ENCODE peak calls at places on chromosome 22, in nine cellular contexts. L is activated CD4-positive, alpha-beta T cell treated with anti-CD3 and anti-CD28 coated beads for 24 hours; K is RWPE1; Y is CD8-positive, alpha-beta T cell; X is ureter; W is stimulated activated CD8-positive, alpha-beta memory T cell treated with anti-CD3 and anti-CD28 coated beads, Interleukin-15, amount 100 ng/mL, for 4 hours; F is spleen; N is stimulated activated naive B cell treated with anti-CD40 and anti-IgM and Interleukin-4, amounts not matched to agents 10 μg/mL and 1 μg/mL and 100 μg/mL, for 72 hours; P is omental fat pad. S is an unnamed sample.

GRCh38 chr22:33844273-33844672 is 76.0 kb downstream of the LARGE1 start:
- DNase-seq in L (no peak), K (no peak), Y (no peak), X (no peak), W (no peak), F (no peak), N (no peak), P (no peak), S (no peak)

GRCh38 chr22:37674951-37675929 is at the start of gene LGALS1:
- DNase-seq in L (no peak), K (peak), Y (peak), X (peak), W (no peak), F (peak), N (peak), P (peak), S (peak)

GRCh38 chr22:39955675-39956074 is 4.5 kb upstream of the TMA7B start:
- DNase-seq in L (no peak), K (no peak), Y (no peak), X (no peak), W (no peak), F (no peak), N (no peak), P (no peak), S (no peak)

GRCh38 chr22:48758021-48758561 is 1069.6 kb downstream of the BRD1 start:
- DNase-seq in L (no peak), K (no peak), Y (no peak), X (peak), W (no peak), F (peak), N (no peak), P (peak), S (no peak)

GRCh38 chr22:20613301-20613700 is 105.9 kb downstream of the MED15 start:
- DNase-seq in L (no peak), K (no peak), Y (no peak), X (no peak), W (no peak), F (no peak), N (no peak), P (no peak), S (no peak)

GRCh38 chr22:47089796-47090460 is 327.5 kb downstream of the TBC1D22A start:
- DNase-seq in L (no peak), K (no peak), Y (no peak), X (no peak), W (no peak), F (no peak), N (no peak), P (no peak), S (no peak)

GRCh38 chr22:43293661-43294392 is 49.3 kb downstream of the SCUBE1 start:
- DNase-seq in L (no peak), K (no peak), Y (no peak), X (peak), W (no peak), F (no peak), N (no peak), P (no peak), S (peak)

GRCh38 chr22:35752172-35752832 is 34.6 kb downstream of the APOL5 start:
- DNase-seq in L (no peak), K (no peak), Y (no peak), X (no peak), W (no peak), F (no peak), N (no peak), P (no peak), S (no peak)

GRCh38 chr22:27597703-27598444 is 203.7 kb downstream of the MN1 start:
- DNase-seq in L (no peak), K (peak), Y (no peak), X (no peak), W (no peak), F (peak), N (no peak), P (no peak), S (no peak)

GRCh38 chr22:17931400-17931825 is 92.9 kb downstream of the MICAL3 start:
- DNase-seq in L (no peak), K (no peak), Y (no peak), X (no peak), W (no peak), F (no peak), N (no peak), P (no peak), S (no peak)

GRCh38 chr22:30506507-30506968 is 1.0 kb upstream of the SEC14L4 start:
- DNase-seq in L (no peak), K (no peak), Y (no peak), X (no peak), W (no peak), F (no peak), N (no peak), P (no peak), S (no peak)

GRCh38 chr22:22855617-22856308 is 31.9 kb upstream of the IGLL5 start:
- DNase-seq in L (no peak), K (peak), Y (peak), X (no peak), W (no peak), F (no peak), N (no peak), P (no peak), S (no peak)

GRCh38 chr22:33883961-33884808 is 36.1 kb downstream of the LARGE1 start:
- DNase-seq in L (no peak), K (no peak), Y (no peak), X (no peak), W (no peak), F (peak), N (no peak), P (no peak), S (no peak)

GRCh38 chr22:18965526-18966421 is 29.7 kb upstream of the PRODH start:
- DNase-seq in L (no peak), K (no peak), Y (no peak), X (no peak), W (no peak), F (no peak), N (no peak), P (no peak), S (no peak)